ENCODE peak calls at places on chromosomes 3 and 15, in five cellular contexts. O is A549, J is tibial artery, D is bronchial epithelial cell, W is left lung. N is an unnamed sample.

GRCh38 chr15:78716651-78717050 is 75.6 kb upstream of the CHRNB4 start:
- DNase-seq in O (no peak), J (no peak), D (peak; percentile 55), W (no peak), N (no peak)

GRCh38 chr15:91348812-91349500 is 248.9 kb downstream of the SV2B start:
- DNase-seq in O (no peak), J (no peak), D (peak; percentile 1), W (no peak), N (no peak)

GRCh38 chr3:99645277-99646106 is 7.1 kb downstream of the COL8A1 start:
- DNase-seq in O (no peak), J (no peak), D (peak; percentile 59), W (no peak), N (no peak)

GRCh38 chr15:54960266-54960665 is 236.5 kb downstream of the RSL24D1 start:
- DNase-seq in O (no peak), J (no peak), D (no peak), W (no peak), N (no peak)

GRCh38 chr3:16452265-16452664 is 61.2 kb downstream of the RFTN1 start:
- DNase-seq in O (no peak), J (no peak), D (peak; percentile 57), W (no peak), N (no peak)

GRCh38 chr3:8482263-8482662 is 19.4 kb upstream of the LMCD1 start:
- DNase-seq in O (no peak), J (no peak), D (no peak), W (no peak), N (no peak)

GRCh38 chr3:184092199-184092598 is 4.7 kb upstream of the HTR3E start:
- DNase-seq in O (no peak), J (no peak), D (no peak), W (no peak), N (no peak)

GRCh38 chr3:71891483-71891882 is 106.5 kb upstream of the PROK2 start:
- DNase-seq in O (no peak), J (no peak), D (no peak), W (no peak), N (no peak)

GRCh38 chr3:38108649-38109579 is 28.0 kb downstream of the ACAA1 start:
- DNase-seq in O (no peak), J (peak; percentile 51), D (no peak), W (no peak), N (peak; percentile 11)

GRCh38 chr3:58222161-58222724 is 11.5 kb upstream of the DNASE1L3 start:
- DNase-seq in O (no peak), J (no peak), D (peak; percentile 89), W (no peak), N (no peak)

GRCh38 chr15:60520825-60521368 is 42.0 kb upstream of the ICE2 start:
- DNase-seq in O (peak; percentile 68), J (peak; percentile 71), D (peak; percentile 80), W (peak; percentile 51), N (peak; percentile 51)

GRCh38 chr3:54773251-54773650 is 154.6 kb downstream of the LRTM1 start:
- DNase-seq in O (no peak), J (no peak), D (no peak), W (no peak), N (no peak)

GRCh38 chr3:100002599-100003350 is 111.5 kb downstream of the FILIP1L start:
- DNase-seq in O (peak; percentile 47), J (no peak), D (peak; percentile 99), W (no peak), N (no peak)

GRCh38 chr3:132872711-132873110 is 150.5 kb upstream of the NPHP3 start:
- DNase-seq in O (no peak), J (no peak), D (no peak), W (no peak), N (no peak)

GRCh38 chr15:96285306-96285705 is 45.2 kb upstream of the NR2F2 start:
- DNase-seq in O (no peak), J (no peak), D (no peak), W (peak; percentile 46), N (no peak)

GRCh38 chr3:46659285-46659684 is 34.2 kb downstream of the ALS2CL start:
- DNase-seq in O (no peak), J (no peak), D (peak; percentile 18), W (no peak), N (no peak)

GRCh38 chr3:112456147-112456546 is 43.1 kb downstream of the BTLA start:
- DNase-seq in O (no peak), J (no peak), D (no peak), W (no peak), N (no peak)

GRCh38 chr3:156631323-156631722 is 43.1 kb upstream of the TIPARP start:
- DNase-seq in O (no peak), J (no peak), D (peak; percentile 82), W (no peak), N (no peak)

GRCh38 chr3:144178607-144179006 is 207.0 kb downstream of the DIPK2A start:
- DNase-seq in O (no peak), J (no peak), D (peak; percentile 59), W (no peak), N (no peak)

GRCh38 chr3:144181062-144181461 is 209.4 kb downstream of the DIPK2A start:
- DNase-seq in O (no peak), J (no peak), D (no peak), W (no peak), N (no peak)

GRCh38 chr3:144175644-144176425 is 204.2 kb downstream of the DIPK2A start:
- DNase-seq in O (no peak), J (no peak), D (peak; percentile 24), W (no peak), N (no peak)
- TF ChIP-seq CTCF in O (no peak), J (no peak), D (no peak), W (no peak), N (no peak)

GRCh38 chr15:99424978-99425665 is 140.7 kb upstream of the MEF2A start:
- DNase-seq in O (no peak), J (peak; percentile 81), D (peak; percentile 82), W (peak; percentile 51), N (peak; percentile 19)

GRCh38 chr15:99424131-99424571 is 141.6 kb upstream of the MEF2A start:
- DNase-seq in O (no peak), J (peak; percentile 49), D (no peak), W (no peak), N (no peak)

GRCh38 chr15:99426431-99427105 is 139.2 kb upstream of the MEF2A start:
- DNase-seq in O (no peak), J (peak; percentile 64), D (no peak), W (peak; percentile 32), N (no peak)

GRCh38 chr15:99427210-99427609 is 138.6 kb upstream of the MEF2A start:
- DNase-seq in O (no peak), J (peak; percentile 21), D (no peak), W (peak; percentile 22), N (no peak)

DNA sequence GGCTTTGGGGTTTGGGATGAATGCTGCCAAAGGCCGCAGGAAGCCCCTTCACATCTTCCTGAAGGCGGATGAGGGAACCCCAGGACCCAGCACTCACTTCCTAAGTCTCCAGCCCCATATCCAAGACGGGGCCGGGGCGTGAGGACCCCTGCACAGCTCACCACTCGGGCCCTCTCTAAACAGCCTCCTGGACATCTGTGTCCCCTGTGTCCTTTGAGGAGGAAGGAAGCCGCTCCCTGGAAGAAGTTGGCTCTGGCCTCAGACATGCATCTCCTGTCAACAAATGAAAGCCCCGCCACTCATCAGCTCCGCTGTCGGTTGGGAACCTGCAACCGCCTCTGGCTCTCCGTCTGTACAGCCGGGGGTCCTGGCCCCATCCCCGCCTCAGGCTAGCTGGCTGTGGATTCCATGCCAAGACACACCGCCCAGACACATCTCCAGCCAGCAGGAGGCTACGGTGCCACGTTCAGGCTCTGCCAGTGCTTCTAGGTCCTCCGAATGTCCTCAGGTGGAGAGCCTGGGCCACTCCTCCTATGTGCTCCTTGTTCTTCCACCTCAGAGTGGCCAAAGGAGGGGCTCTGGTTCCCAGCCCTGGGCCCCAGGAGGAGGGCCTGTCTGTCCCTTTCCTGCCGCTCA is 140.0 kb upstream of the MEF2A start:
- DNase-seq in O (no peak), J (peak; percentile 66), D (no peak), W (peak; percentile 38), N (peak; percentile 13)
- TF ChIP-seq CTCF in O (no peak), J (no peak), D (peak; percentile 60), W (no peak), N (no peak)

GRCh38 chr15:26325495-26325894 is 447.4 kb downstream of the GABRB3 start:
- DNase-seq in O (no peak), J (no peak), D (no peak), W (no peak), N (no peak)
- TF ChIP-seq CTCF in O (no peak), J (no peak), D (no peak), W (no peak), N (no peak)

DNA sequence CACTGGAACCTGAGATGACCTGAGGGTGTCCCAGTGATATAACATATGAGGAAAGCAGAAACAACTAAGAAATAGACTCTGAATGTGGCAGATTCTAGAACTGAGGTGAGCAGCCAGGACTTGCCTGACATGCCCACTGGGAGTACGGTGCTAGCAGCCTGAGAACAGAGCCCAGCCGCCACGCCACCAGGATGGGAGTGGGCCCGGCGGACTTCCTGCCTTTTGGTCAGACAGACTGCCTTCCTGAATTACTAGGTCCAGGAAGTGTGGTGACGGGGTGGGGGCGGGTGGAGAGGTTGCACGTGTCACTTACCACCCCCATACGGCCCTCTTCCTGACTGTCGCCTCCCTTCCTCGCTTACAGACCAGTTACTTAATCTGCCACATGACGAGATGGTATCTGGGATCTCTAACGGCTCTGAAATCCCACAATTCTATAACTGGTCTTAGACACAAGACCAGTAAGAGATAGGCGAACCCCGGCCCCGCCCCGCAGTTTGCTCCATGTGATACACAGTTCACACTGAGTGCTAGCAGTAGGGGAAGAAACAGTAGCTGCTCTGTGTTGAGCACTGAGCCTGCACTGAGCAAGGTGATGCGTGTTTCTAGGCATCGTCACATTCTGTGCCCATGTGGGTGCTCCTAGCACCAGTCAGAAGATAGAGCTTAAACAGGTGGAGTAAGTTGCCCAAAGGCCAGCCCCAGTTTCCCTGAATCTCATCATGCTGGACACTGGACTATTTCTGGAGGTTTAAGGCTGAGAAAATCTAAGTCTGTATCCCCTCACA is 95.7 kb downstream of the CPN2 start:
- DNase-seq in O (no peak), J (peak; percentile 79), D (no peak), W (peak; percentile 87), N (no peak)
- TF ChIP-seq CTCF in O (no peak), J (no peak), D (no peak), W (no peak), N (no peak)